ENCODE peak calls at places on chromosomes 12 and 14, in five cellular contexts. A is GM20000, L is cardiac fibroblast, B is foreskin keratinocyte, N is mesothelial cell of epicardium. G is an unnamed sample.

GRCh38 chr14:24092960-24093900 is 881 bp upstream of the PCK2 start:
- DNase-seq in A (no peak), L (no peak), B (no peak), N (no peak), G (no peak)

GRCh38 chr12:82672811-82673495 is 13.8 kb upstream of the TMTC2 start:
- DNase-seq in A (no peak), L (peak; percentile 52), B (no peak), N (no peak), G (no peak)

GRCh38 chr14:104972301-104973211 is 5.6 kb downstream of the AHNAK2 start:
- DNase-seq in A (no peak), L (peak; percentile 44), B (peak; percentile 96), N (no peak), G (no peak)

GRCh38 chr12:24903305-24904088 is 45.4 kb downstream of the BCAT1 start:
- DNase-seq in A (peak; percentile 42), L (peak; percentile 32), B (no peak), N (no peak), G (peak; percentile 25)

GRCh38 chr12:82124711-82125110 is 233.5 kb downstream of the CCDC59 start:
- DNase-seq in A (no peak), L (no peak), B (peak; percentile 66), N (no peak), G (no peak)

GRCh38 chr14:72714094-72714493 is 179.8 kb downstream of the DPF3 start:
- DNase-seq in A (peak; percentile 52), L (no peak), B (no peak), N (no peak), G (peak; percentile 50)

GRCh38 chr12:114976959-114977358 is 293.0 kb upstream of the TBX3 start:
- DNase-seq in A (no peak), L (no peak), B (peak; percentile 70), N (no peak), G (no peak)

GRCh38 chr12:89225401-89225800 is 126.9 kb downstream of the DUSP6 start:
- DNase-seq in A (peak; percentile 37), L (no peak), B (peak; percentile 96), N (no peak), G (no peak)

GRCh38 chr12:3342051-3342450 is 149.0 kb upstream of the PRMT8 start:
- DNase-seq in A (peak; percentile 40), L (peak; percentile 43), B (no peak), N (peak; percentile 66), G (no peak)

GRCh38 chr12:62716866-62717477 is 218.0 kb downstream of the PPM1H start:
- DNase-seq in A (no peak), L (no peak), B (no peak), N (no peak), G (no peak)

GRCh38 chr12:110197003-110197402 is 72.8 kb downstream of the IFT81 start:
- DNase-seq in A (no peak), L (no peak), B (no peak), N (no peak), G (no peak)

G was measured in germinal center.